ENCODE peak calls at places on chromosomes 6 and 20, in seven cellular contexts. T, S, Q, Z, E, B and C are unnamed samples.

GRCh38 chr6:142014515-142014914 is 118.2 kb upstream of the GJE1 start:
- DNase-seq in T (no peak), S (no peak), Q (no peak), Z (no peak), E (no peak), B (no peak), C (no peak)

GRCh38 chr20:6575912-6576391 is 191.5 kb upstream of the BMP2 start:
- DNase-seq in T (no peak), S (no peak), Q (no peak), Z (no peak), E (no peak), B (no peak), C (no peak)

GRCh38 chr6:126170875-126171489 is 168.9 kb upstream of the CENPW start:
- DNase-seq in T (peak), S (peak), Q (no peak), Z (no peak), E (peak), B (no peak), C (no peak)

GRCh38 chr6:73079978-73080377 is 145.3 kb downstream of the KHDC1L start:
- DNase-seq in T (no peak), S (no peak), Q (no peak), Z (no peak), E (no peak), B (no peak), C (no peak)

GRCh38 chr20:60125521-60125920 is 167.3 kb downstream of the CDH26 start:
- DNase-seq in T (no peak), S (no peak), Q (no peak), Z (no peak), E (no peak), B (no peak), C (no peak)

GRCh38 chr6:31493875-31494694 is 3.9 kb upstream of the MICB start:
- DNase-seq in T (peak), S (peak), Q (peak), Z (peak), E (peak), B (no peak), C (peak)

GRCh38 chr20:22619806-22620205 is 35.4 kb upstream of the FOXA2 start:
- DNase-seq in T (no peak), S (no peak), Q (no peak), Z (no peak), E (no peak), B (no peak), C (no peak)

GRCh38 chr20:46031014-46031569 is 2.1 kb downstream of the SLC12A5 start:
- DNase-seq in T (no peak), S (no peak), Q (no peak), Z (no peak), E (no peak), B (no peak), C (no peak)

GRCh38 chr6:136510299-136510698 is 39.9 kb downstream of the MAP7 start:
- DNase-seq in T (no peak), S (no peak), Q (peak), Z (no peak), E (no peak), B (no peak), C (no peak)

GRCh38 chr6:106460481-106460880 is 100.0 kb downstream of the CRYBG1 start:
- DNase-seq in T (no peak), S (no peak), Q (no peak), Z (no peak), E (no peak), B (no peak), C (no peak)

GRCh38 chr6:31737315-31738047 is 1.2 kb upstream of the CLIC1 start:
- DNase-seq in T (no peak), S (no peak), Q (peak), Z (no peak), E (no peak), B (no peak), C (no peak)

GRCh38 chr6:136226674-136227377 is 23.3 kb downstream of the MTFR2 start:
- DNase-seq in T (no peak), S (no peak), Q (no peak), Z (no peak), E (no peak), B (no peak), C (no peak)

GRCh38 chr6:56756791-56757582 is 114.3 kb upstream of the DST start:
- DNase-seq in T (no peak), S (no peak), Q (no peak), Z (no peak), E (no peak), B (no peak), C (no peak)

GRCh38 chr6:4591218-4591617 is 185.0 kb upstream of the CDYL start:
- DNase-seq in T (no peak), S (no peak), Q (no peak), Z (no peak), E (no peak), B (no peak), C (no peak)

GRCh38 chr6:125745281-125746018 is 4.0 kb upstream of the HEY2 start:
- DNase-seq in T (no peak), S (peak), Q (no peak), Z (no peak), E (no peak), B (no peak), C (peak)

GRCh38 chr20:2348336-2348735 is 32.4 kb upstream of the TGM6 start:
- DNase-seq in T (no peak), S (no peak), Q (no peak), Z (no peak), E (no peak), B (no peak), C (no peak)

GRCh38 chr6:147604373-147604772 is 95.9 kb downstream of the SAMD5 start:
- DNase-seq in T (no peak), S (no peak), Q (no peak), Z (no peak), E (peak), B (no peak), C (no peak)